ENCODE peak calls at places on chromosome 16, in five cellular contexts. W is CD8-positive, alpha-beta T cell; L is astrocyte; P is HTR-8/SVneo; V is NCI-H2081. J is an unnamed sample.

GRCh38 chr16:47475786-47476185 is 14.7 kb downstream of the PHKB start:
- DNase-seq in W (no peak), L (no peak), P (no peak), V (no peak), J (peak)

GRCh38 chr16:80407265-80407987 is 133.4 kb upstream of the DYNLRB2 start:
- DNase-seq in W (no peak), L (no peak), P (no peak), V (no peak), J (no peak)

GRCh38 chr16:11390573-11391495 is 45.6 kb downstream of the RMI2 start:
- DNase-seq in W (no peak), L (no peak), P (peak), V (peak), J (no peak)

GRCh38 chr16:86505899-86506864 is 4.1 kb upstream of the FOXF1 start:
- DNase-seq in W (no peak), L (no peak), P (no peak), V (no peak), J (no peak)

GRCh38 chr16:68762996-68763756 is 26.1 kb downstream of the CDH1 start:
- DNase-seq in W (no peak), L (peak), P (no peak), V (no peak), J (no peak)

GRCh38 chr16:58196898-58197313 is 1.0 kb downstream of the CSNK2A2 start:
- DNase-seq in W (no peak), L (peak), P (peak), V (no peak), J (peak)

GRCh38 chr16:65509172-65509571 is 387.3 kb upstream of the CDH11 start:
- DNase-seq in W (no peak), L (no peak), P (no peak), V (no peak), J (no peak)

GRCh38 chr16:22847100-22847499 is 33.1 kb downstream of the HS3ST2 start:
- DNase-seq in W (no peak), L (no peak), P (no peak), V (no peak), J (no peak)

GRCh38 chr16:4392382-4393242 is 21.0 kb downstream of the VASN start:
- DNase-seq in W (no peak), L (peak), P (no peak), V (no peak), J (peak)

GRCh38 chr16:83720981-83721380 is 86.8 kb upstream of the HSBP1 start:
- DNase-seq in W (no peak), L (no peak), P (no peak), V (no peak), J (no peak)